ENCODE peak calls at places on chromosome 1, in seven cellular contexts. N is activated CD4-positive, alpha-beta T cell treated with anti-CD3 and anti-CD28 coated beads, Interleukin-2, amount 10 ng/mL, durations not matched to agents 7 days and 5 days; D is mucosa of descending colon; F is naive B cell; X is left lung; B is Caco-2; W is RWPE1. R is an unnamed sample.

GRCh38 chr1:62439652-62440371 is 3.0 kb downstream of the USP1 start:
- DNase-seq in N (peak; percentile 14), D (no peak), F (no peak), X (no peak), B (no peak), W (no peak), R (no peak)

GRCh38 chr1:157584503-157584902 is 13.4 kb downstream of the FCRL4 start:
- DNase-seq in N (no peak), D (no peak), F (peak; percentile 39), X (no peak), B (no peak), W (no peak), R (no peak)

GRCh38 chr1:228074954-228075730 is 7.4 kb upstream of the ARF1 start:
- DNase-seq in N (no peak), D (no peak), F (no peak), X (no peak), B (no peak), W (no peak), R (peak; percentile 61)

GRCh38 chr1:29426701-29427279 is 190.5 kb downstream of the PTPRU start:
- DNase-seq in N (no peak), D (no peak), F (no peak), X (no peak), B (no peak), W (no peak), R (no peak)

GRCh38 chr1:228001738-228002535 is 4.9 kb upstream of the WNT3A start:
- DNase-seq in N (no peak), D (no peak), F (no peak), X (no peak), B (no peak), W (no peak), R (peak; percentile 37)

GRCh38 chr1:23951646-23952095 is 8.0 kb upstream of the PNRC2 start:
- DNase-seq in N (no peak), D (no peak), F (no peak), X (no peak), B (peak; percentile 40), W (peak; percentile 92), R (no peak)

GRCh38 chr1:223815020-223815853 is 30.5 kb downstream of the TP53BP2 start:
- DNase-seq in N (no peak), D (no peak), F (no peak), X (no peak), B (no peak), W (no peak), R (no peak)

GRCh38 chr1:52706136-52706670 is 8.1 kb upstream of the COA7 start:
- DNase-seq in N (no peak), D (no peak), F (no peak), X (no peak), B (peak; percentile 37), W (no peak), R (no peak)

GRCh38 chr1:11432526-11432925 is 46.4 kb upstream of the DISP3 start:
- DNase-seq in N (no peak), D (no peak), F (no peak), X (peak; percentile 19), B (no peak), W (no peak), R (no peak)

R was measured in upper lobe of right lung.